ENCODE peak calls at places on chromosome 10, in nine cellular contexts. E is K562; M is lung; K is psoas muscle; S is body of pancreas; X is Panc1; A is CD8-positive, alpha-beta memory T cell; W is hepatocyte; B is SJCRH30. V is an unnamed sample.

GRCh38 chr10:5547684-5547933 is 22.8 kb downstream of the CALML3 start:
- DNase-seq in X (no peak), W (no peak), M (no peak), B (no peak), A (no peak), S (no peak), K (no peak), E (no peak), V (no peak)

GRCh38 chr10:51667992-51668689 is 31.3 kb downstream of the CSTF2T start:
- DNase-seq in X (no peak), W (no peak), A (no peak), E (no peak), S (no peak), B (no peak), M (no peak), K (no peak), V (no peak)

GRCh38 chr10:26839966-26840627 is 20.7 kb downstream of the ABI1 start:
- DNase-seq in B (no peak), M (no peak), K (no peak), E (no peak), A (no peak), S (no peak), X (no peak), W (no peak), V (no peak)

GRCh38 chr10:61639952-61640351 is 22.8 kb upstream of the CABCOCO1 start:
- DNase-seq in K (no peak), W (no peak), S (no peak), M (no peak), B (no peak), E (no peak), A (no peak), X (no peak), V (no peak)

GRCh38 chr10:118501637-118502440 is 93.6 kb downstream of the PRLHR start:
- DNase-seq in E (peak; percentile 21), X (no peak), S (no peak), W (peak; percentile 50), K (no peak), M (no peak), A (no peak), B (no peak), V (peak; percentile 88)

GRCh38 chr10:44326474-44327030 is 58.3 kb downstream of the CXCL12 start:
- DNase-seq in S (no peak), B (no peak), W (no peak), X (no peak), K (no peak), E (no peak), A (no peak), M (no peak), V (no peak)

GRCh38 chr10:76015245-76015644 is 583.8 kb downstream of the LRMDA start:
- DNase-seq in W (no peak), K (no peak), M (no peak), S (no peak), B (no peak), X (no peak), E (no peak), A (no peak), V (no peak)

GRCh38 chr10:17607603-17608332 is 9.4 kb downstream of the HACD1 start:
- DNase-seq in E (peak; percentile 71), B (no peak), X (no peak), K (no peak), W (peak; percentile 74), A (no peak), S (peak; percentile 29), M (no peak), V (no peak)

GRCh38 chr10:86264481-86265231 is 101.9 kb downstream of the GRID1 start:
- DNase-seq in M (no peak), K (no peak), A (no peak), W (no peak), X (no peak), E (no peak), B (no peak), S (no peak), V (no peak)

GRCh38 chr10:117163061-117163953 is 25.2 kb upstream of the VAX1 start:
- DNase-seq in M (no peak), E (no peak), A (no peak), B (peak; percentile 21), X (no peak), W (peak; percentile 41), K (no peak), S (peak; percentile 6), V (no peak)
- H3K4me3 ChIP-seq in M (no peak overlapping the region), E (no peak overlapping the region), A (no peak overlapping the region), B (peak overlapping the region; percentile 26), X (peak overlapping the region; percentile 48), W (no peak overlapping the region), K (peak overlapping the region; percentile 32), S (no peak overlapping the region), V (no peak overlapping the region)

DNA sequence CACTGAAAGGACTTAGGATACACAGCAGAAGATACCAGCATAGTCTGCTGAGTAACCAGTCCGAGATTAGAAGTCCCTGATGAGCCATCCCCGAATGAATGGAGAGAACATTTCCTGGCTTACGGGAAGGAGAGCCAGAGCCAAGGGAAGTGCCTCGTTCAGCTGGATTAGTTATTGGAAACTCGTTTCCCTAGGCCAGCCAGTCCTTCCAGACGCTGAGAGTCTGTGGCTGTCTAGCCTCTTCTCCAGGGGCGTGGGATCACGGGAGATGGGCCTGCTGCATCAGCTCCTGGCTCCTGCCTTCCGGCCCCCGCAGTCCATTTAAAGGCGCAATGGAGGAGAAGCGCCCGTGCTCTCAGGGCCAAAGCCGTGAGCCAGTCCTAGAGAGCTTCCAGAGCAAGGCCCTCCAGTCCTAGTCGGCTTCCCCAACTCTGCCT is 712.8 kb downstream of the PARD3 start:
- DNase-seq in K (peak; percentile 79), E (no peak), A (no peak), M (peak; percentile 39), W (peak; percentile 37), S (peak; percentile 61), B (no peak), X (no peak), V (no peak)
- H3K27ac ChIP-seq in K (peak overlapping the region; percentile 69), E (no peak overlapping the region), A (no peak overlapping the region), M (peak overlapping the region; percentile 62), W (peak overlapping the region; percentile 75), S (no peak overlapping the region), B (no peak overlapping the region), X (no peak overlapping the region), V (no peak overlapping the region)

DNA sequence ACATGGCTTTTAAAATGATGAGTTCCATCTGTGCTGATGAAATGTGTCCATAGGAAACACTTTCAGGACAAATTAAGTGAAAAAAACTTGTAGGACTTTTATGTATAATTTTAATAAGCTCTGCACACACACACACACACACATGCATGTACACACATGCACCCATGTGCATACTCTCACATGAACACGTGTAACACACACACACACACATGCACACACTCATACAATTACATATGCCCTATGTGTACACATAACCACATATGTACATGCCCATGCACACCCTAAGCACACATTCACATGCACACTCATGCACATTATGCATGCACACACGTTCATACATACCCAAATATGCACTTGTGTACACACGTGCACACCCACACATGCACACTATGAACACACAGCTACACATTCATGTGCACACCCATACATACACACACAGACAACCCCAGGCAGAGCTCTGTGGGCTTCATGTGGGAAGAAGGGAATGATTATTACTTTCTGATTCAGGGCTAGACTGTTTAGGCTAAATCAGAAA is 68.9 kb downstream of the C10orf143 start:
- DNase-seq in K (no peak), S (no peak), W (no peak), X (no peak), B (no peak), E (no peak), M (no peak), A (no peak), V (no peak)
- H3K4me1 ChIP-seq in K (no peaks in the 10 kb centered on the region), S (no peaks in the 10 kb centered on the region), W (no peaks in the 10 kb centered on the region), X (no peaks in the 10 kb centered on the region), B (no peaks in the 10 kb centered on the region), E (no peaks in the 10 kb centered on the region), M (no peaks in the 10 kb centered on the region), A (no peaks in the 10 kb centered on the region), V (no peaks in the 10 kb centered on the region)

GRCh38 chr10:71848325-71849277 is 2.5 kb downstream of the PSAP start:
- DNase-seq in W (no peak), B (no peak), S (no peak), X (no peak), K (no peak), E (no peak), M (no peak), A (no peak), V (peak; percentile 30)
- H3K4me3 ChIP-seq in W (peak overlapping the region; percentile 2), B (no peak overlapping the region), S (no peak overlapping the region), X (peak overlapping the region; percentile 86), K (peak overlapping the region; percentile 82), E (peak overlapping the region; percentile 69), M (no peak overlapping the region), A (no peak overlapping the region), V (peak overlapping the region; percentile 87)